ENCODE peak calls at places on chromosomes 12 and 14, in five cellular contexts. P is left ventricle myocardium inferior, V is right cardiac atrium, R is RWPE2, Q is tibial nerve. N is an unnamed sample.

GRCh38 chr14:39218171-39218769 is 15.4 kb upstream of the MIA2 start:
- DNase-seq in P (no peak), V (no peak), R (no peak), Q (peak), N (no peak)

GRCh38 chr12:58654021-58654420 is 266.3 kb downstream of the LRIG3 start:
- DNase-seq in P (no peak), V (no peak), R (no peak), Q (no peak), N (no peak)

GRCh38 chr12:91866566-91866965 is 279.1 kb downstream of the BTG1 start:
- DNase-seq in P (no peak), V (no peak), R (no peak), Q (no peak), N (no peak)

GRCh38 chr14:96053600-96054381 is 14.6 kb downstream of the C14orf132 start:
- DNase-seq in P (no peak), V (peak), R (no peak), Q (peak), N (peak)

GRCh38 chr14:47366006-47366405 is 309.4 kb downstream of the MDGA2 start:
- DNase-seq in P (no peak), V (no peak), R (no peak), Q (no peak), N (no peak)

GRCh38 chr12:93669452-93669851 is 7.7 kb upstream of the CRADD start:
- DNase-seq in P (no peak), V (no peak), R (no peak), Q (no peak), N (no peak)

GRCh38 chr14:65214741-65215140 is 112.4 kb upstream of the MAX start:
- DNase-seq in P (no peak), V (peak), R (no peak), Q (no peak), N (no peak)

GRCh38 chr12:121145221-121145620 is 12.5 kb downstream of the P2RX7 start:
- DNase-seq in P (no peak), V (no peak), R (no peak), Q (no peak), N (no peak)

GRCh38 chr14:81169711-81170103 is 51.1 kb downstream of the GTF2A1 start:
- DNase-seq in P (peak), V (peak), R (no peak), Q (peak), N (peak)

GRCh38 chr12:13537623-13538022 is 341.1 kb downstream of the EMP1 start:
- DNase-seq in P (no peak), V (no peak), R (no peak), Q (no peak), N (no peak)

GRCh38 chr12:62308201-62308600 is 48.0 kb downstream of the USP15 start:
- DNase-seq in P (no peak), V (no peak), R (no peak), Q (no peak), N (no peak)

DNA sequence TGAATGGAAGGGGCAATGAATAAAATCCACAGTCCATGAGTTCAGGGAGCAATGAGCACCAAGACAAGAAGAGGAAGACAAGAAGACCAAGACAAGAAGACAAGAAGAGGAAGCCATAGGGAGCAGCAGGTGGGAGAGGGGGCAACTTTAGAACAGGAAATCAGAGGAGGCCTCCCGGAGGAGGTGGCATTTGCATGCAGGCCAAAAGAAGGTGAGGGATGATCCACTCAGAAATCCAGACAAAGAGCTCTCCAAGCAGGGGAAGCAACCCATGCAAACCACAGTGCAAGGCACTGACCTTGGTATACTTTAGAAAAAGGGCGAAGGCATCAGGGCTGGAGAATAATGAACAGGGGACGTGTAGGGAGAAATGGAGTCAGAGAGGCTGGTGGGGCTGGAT is 58.6 kb downstream of the SCARB1 start:
- DNase-seq in P (no peak), V (no peak), R (no peak), Q (no peak), N (no peak)
- H3K27ac ChIP-seq in P (no peak), V (no peak), R (no peak), Q (no peak), N (no peak)

DNA sequence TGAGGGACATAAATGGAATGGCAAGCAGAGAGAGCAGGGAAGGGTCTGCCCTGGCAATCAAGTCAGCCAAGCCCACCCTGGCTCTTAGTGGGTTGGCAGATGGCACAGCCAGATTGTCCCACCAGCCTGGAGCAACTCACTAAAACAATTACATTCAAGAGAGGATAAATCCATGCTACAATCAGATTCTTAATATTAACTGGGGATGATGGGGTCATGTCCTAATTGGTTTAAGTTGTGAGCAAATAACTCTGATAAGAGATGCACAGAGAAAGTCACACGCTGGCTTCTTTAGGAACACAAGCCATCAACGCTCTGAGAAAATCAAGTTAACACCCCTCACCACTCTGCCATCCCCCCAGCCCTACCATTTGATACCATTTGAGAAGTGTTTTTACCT is 2.7 kb upstream of the PELI2 start:
- DNase-seq in P (no peak), V (no peak), R (no peak), Q (no peak), N (no peak)
- H3K4me3 ChIP-seq in P (no peak), V (no peak), R (no peak), Q (no peak), N (no peak)

DNA sequence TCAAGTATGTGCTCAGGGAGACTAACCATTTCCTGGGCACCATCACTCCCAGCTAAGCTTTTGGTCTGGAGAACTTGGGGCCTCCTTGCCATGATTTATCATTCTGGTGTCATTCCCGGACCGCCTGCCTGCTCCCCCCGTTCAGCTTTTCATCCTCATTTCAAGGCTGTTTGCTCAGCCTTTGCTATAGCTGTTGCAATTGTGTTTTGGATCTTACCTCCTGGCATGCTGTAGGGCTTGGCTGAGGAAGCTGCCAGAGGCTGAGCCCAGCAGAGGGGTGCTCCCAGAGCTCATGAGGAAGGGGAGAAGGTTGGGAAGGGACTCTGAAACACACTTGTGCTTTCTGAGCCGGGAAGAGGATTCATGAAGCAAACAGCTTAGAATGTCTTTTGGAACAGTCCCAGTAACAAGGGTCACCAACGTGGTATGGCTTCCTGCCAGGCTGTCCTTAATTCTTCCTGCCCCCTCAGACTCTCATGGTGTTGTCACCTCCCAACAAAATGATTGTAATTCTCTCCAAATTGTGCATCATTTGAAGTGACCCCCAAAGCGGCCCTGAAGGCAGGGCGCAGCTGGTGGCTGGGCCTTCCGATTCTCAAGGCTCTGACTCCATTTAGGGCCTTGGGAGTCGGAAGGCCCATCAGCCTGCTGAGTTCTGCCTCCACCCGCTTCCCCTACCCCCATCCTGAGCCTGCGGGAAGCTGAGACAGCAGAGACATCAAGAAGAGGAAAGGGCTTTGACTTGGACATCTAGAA is 111.9 kb upstream of the ARHGAP5 start:
- DNase-seq in P (no peak), V (no peak), R (no peak), Q (no peak), N (no peak)
- H3K27ac ChIP-seq in P (no peak), V (no peak), R (no peak), Q (peak), N (no peak)

DNA sequence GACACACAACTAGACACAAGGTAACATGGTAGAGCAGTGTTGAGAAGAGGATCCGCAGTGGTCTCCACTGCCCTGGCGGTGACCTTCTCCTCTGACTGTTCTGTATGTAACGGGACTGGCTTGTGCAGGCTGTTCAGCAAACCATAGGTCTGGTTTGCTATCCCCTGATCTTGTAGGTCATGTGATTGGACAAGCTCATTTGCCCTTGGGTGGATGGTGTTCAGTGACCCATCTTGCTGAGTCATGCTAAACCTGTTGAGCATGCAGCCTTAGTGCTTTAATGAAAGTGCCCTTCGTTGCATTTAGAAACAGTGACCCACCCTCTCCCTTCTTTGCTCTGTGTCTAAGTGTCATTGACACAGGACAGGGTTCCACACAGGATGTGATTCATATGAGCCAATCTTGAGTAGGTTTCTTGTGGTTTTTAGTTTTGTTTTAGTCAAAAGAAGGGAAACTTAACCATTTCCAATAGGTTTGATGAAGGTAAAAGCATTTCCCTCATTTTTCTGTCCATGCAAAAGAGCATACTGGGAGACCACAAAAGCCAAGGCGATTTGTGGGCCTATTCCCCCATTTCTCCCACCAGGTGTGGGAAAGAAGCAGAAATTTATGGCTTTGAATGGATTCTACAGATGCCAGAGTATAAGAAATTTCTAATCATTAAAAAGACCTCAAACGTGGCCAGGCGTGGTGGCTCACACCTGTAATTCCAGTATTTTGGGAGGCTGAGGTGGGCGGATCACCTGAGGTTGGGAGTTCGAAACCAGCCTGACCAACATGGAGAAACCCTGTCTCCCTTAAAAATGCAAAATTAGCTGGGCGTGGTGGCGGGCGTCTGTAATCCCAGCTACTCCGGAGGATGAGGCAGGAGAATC is 32.6 kb upstream of the HIF1A start:
- DNase-seq in P (no peak), V (no peak), R (no peak), Q (peak), N (no peak)
- H3K4me3 ChIP-seq in P (no peak), V (no peak), R (no peak), Q (no peak), N (no peak)

GRCh38 chr14:56378474-56378873 is 201.1 kb upstream of the TMEM260 start:
- DNase-seq in P (no peak), V (no peak), R (no peak), Q (no peak), N (no peak)
- H3K27ac ChIP-seq in P (no peak), V (peak), R (peak), Q (peak), N (no peak)

GRCh38 chr12:57610553-57611115 is 601 bp upstream of the ARHGEF25 start:
- DNase-seq in P (peak), V (peak), R (no peak), Q (peak), N (no peak)
- H3K4me3 ChIP-seq in P (peak), V (peak), R (peak), Q (peak), N (peak)

N was measured in gastrocnemius medialis.